ENCODE peak calls at places on chromosome 11, in six cellular contexts. X, S, O, R, N and P are unnamed samples.

GRCh38 chr11:26896716-26897115 is 97.2 kb upstream of the FIBIN start:
- DNase-seq in X (no peak), S (no peak), O (peak), R (no peak), N (no peak), P (no peak)

GRCh38 chr11:32888805-32889204 is 3.8 kb upstream of the QSER1 start:
- DNase-seq in X (peak), S (no peak), O (peak), R (no peak), N (no peak), P (no peak)

GRCh38 chr11:68440254-68440653 is 20.3 kb upstream of the PPP6R3 start:
- DNase-seq in X (no peak), S (no peak), O (no peak), R (no peak), N (no peak), P (no peak)

GRCh38 chr11:77517226-77517625 is 43.3 kb upstream of the PAK1 start:
- DNase-seq in X (no peak), S (no peak), O (peak), R (no peak), N (no peak), P (no peak)

GRCh38 chr11:73889019-73889418 is 12.2 kb downstream of the PAAF1 start:
- DNase-seq in X (peak), S (no peak), O (peak), R (no peak), N (no peak), P (no peak)

GRCh38 chr11:97703815-97704214 is 1314.0 kb downstream of the JRKL start:
- DNase-seq in X (no peak), S (no peak), O (no peak), R (no peak), N (no peak), P (no peak)

GRCh38 chr11:429931-430456 is 11.8 kb downstream of the ANO9 start:
- DNase-seq in X (no peak), S (peak), O (no peak), R (no peak), N (no peak), P (no peak)

GRCh38 chr11:75813622-75814039 is 1.4 kb upstream of the UVRAG start:
- DNase-seq in X (peak), S (no peak), O (peak), R (peak), N (no peak), P (no peak)

GRCh38 chr11:20047006-20047405 is 113.3 kb downstream of the DBX1 start:
- DNase-seq in X (no peak), S (no peak), O (no peak), R (no peak), N (no peak), P (no peak)

GRCh38 chr11:34274712-34275398 is 83.0 kb downstream of the ABTB2 start:
- DNase-seq in X (peak), S (peak), O (peak), R (no peak), N (no peak), P (peak)

GRCh38 chr11:32448232-32448631 is 12.9 kb upstream of the WT1 start:
- DNase-seq in X (no peak), S (no peak), O (no peak), R (peak), N (peak), P (no peak)

GRCh38 chr11:46306296-46306853 is 28.9 kb downstream of the CREB3L1 start:
- DNase-seq in X (peak), S (no peak), O (no peak), R (no peak), N (no peak), P (no peak)

GRCh38 chr11:88555829-88556202 is 218.3 kb upstream of the CTSC start:
- DNase-seq in X (peak), S (no peak), O (peak), R (no peak), N (no peak), P (no peak)

GRCh38 chr11:66334605-66335442 is 1.4 kb downstream of the RIN1 start:
- DNase-seq in X (no peak), S (peak), O (no peak), R (no peak), N (no peak), P (no peak)

GRCh38 chr11:81030186-81030585 is 1589.4 kb upstream of the TENM4 start:
- DNase-seq in X (no peak), S (no peak), O (no peak), R (no peak), N (no peak), P (no peak)

GRCh38 chr11:131064373-131064991 is 148.2 kb upstream of the SNX19 start:
- DNase-seq in X (peak), S (peak), O (peak), R (peak), N (peak), P (peak)

GRCh38 chr11:72331761-72332160 is 87.8 kb upstream of the PHOX2A start:
- DNase-seq in X (no peak), S (no peak), O (no peak), R (no peak), N (no peak), P (no peak)

GRCh38 chr11:2308713-2309112 is 6.9 kb downstream of the TSPAN32 start:
- DNase-seq in X (no peak), S (no peak), O (no peak), R (no peak), N (no peak), P (no peak)

GRCh38 chr11:85809191-85809590 is 1.8 kb downstream of the SYTL2 start:
- DNase-seq in X (no peak), S (no peak), O (no peak), R (no peak), N (no peak), P (no peak)

GRCh38 chr11:63918576-63919171 is 1.7 kb upstream of the RCOR2 start:
- DNase-seq in X (no peak), S (peak), O (no peak), R (no peak), N (peak), P (peak)

GRCh38 chr11:125410091-125410490 is 86.0 kb downstream of the FEZ1 start:
- DNase-seq in X (no peak), S (peak), O (no peak), R (no peak), N (peak), P (no peak)

GRCh38 chr11:9459573-9460321 is 1.1 kb upstream of the ZNF143 start:
- DNase-seq in X (peak), S (peak), O (peak), R (peak), N (no peak), P (peak)

GRCh38 chr11:126926376-126926791 is 74.2 kb downstream of the KIRREL3 start:
- DNase-seq in X (peak), S (no peak), O (peak), R (no peak), N (no peak), P (no peak)

GRCh38 chr11:105177658-105178057 is 38.1 kb upstream of the CARD18 start:
- DNase-seq in X (peak), S (no peak), O (peak), R (no peak), N (no peak), P (no peak)

GRCh38 chr11:90630176-90630575 is 407.3 kb upstream of the CHORDC1 start:
- DNase-seq in X (no peak), S (no peak), O (no peak), R (no peak), N (no peak), P (no peak)

GRCh38 chr11:69220581-69221051 is 64.9 kb downstream of the SMIM38 start:
- DNase-seq in X (no peak), S (no peak), O (peak), R (no peak), N (no peak), P (no peak)

GRCh38 chr11:29458252-29458651 is 558.6 kb downstream of the KCNA4 start:
- DNase-seq in X (no peak), S (no peak), O (no peak), R (no peak), N (no peak), P (no peak)

GRCh38 chr11:125351045-125351867 is 144.8 kb downstream of the FEZ1 start:
- DNase-seq in X (no peak), S (no peak), O (no peak), R (no peak), N (no peak), P (no peak)

GRCh38 chr11:128550967-128551522 is 36.3 kb downstream of the ETS1 start:
- DNase-seq in X (no peak), S (no peak), O (no peak), R (no peak), N (no peak), P (no peak)

GRCh38 chr11:128548655-128549255 is 38.6 kb downstream of the ETS1 start:
- DNase-seq in X (peak), S (peak), O (no peak), R (no peak), N (peak), P (peak)

GRCh38 chr11:128547946-128548654 is 39.3 kb downstream of the ETS1 start:
- DNase-seq in X (no peak), S (no peak), O (no peak), R (no peak), N (no peak), P (no peak)

GRCh38 chr11:128550261-128550821 is 37.0 kb downstream of the ETS1 start:
- DNase-seq in X (no peak), S (no peak), O (no peak), R (no peak), N (no peak), P (no peak)

DNA sequence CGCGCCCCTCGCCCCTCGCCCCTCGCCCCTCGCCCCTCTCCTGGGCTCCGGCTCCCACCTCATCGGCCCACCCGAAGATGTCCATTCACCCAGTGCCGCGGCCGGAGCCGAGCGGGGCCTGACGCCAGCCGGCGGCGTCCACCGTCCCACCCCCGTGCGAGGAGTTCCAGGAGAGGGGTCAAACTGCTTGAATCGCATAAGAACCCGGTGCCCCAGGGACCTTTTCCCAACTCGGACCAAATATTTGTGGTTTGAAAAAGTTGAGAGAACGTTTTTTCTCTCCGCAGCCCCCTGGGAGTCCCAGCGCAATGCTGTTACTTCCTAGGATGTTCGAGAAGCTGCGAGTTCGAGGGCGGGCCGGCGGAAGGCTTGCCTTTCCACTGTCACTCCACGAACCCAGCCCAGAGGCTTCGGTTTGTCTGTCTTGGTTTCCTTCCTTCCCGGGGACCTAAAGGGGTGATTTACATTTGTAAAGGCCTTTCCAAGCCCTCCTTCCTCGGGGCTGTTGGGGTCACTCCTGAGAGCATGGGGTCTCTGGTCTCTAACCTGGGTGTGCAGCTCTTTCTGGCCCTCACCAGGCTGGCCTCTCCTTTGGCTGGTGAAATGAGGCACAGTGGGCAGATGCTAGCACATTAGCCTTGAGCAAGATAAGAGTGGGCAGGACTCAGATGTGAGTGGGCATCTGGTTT is 38.0 kb downstream of the ETS1 start:
- DNase-seq in X (no peak), S (no peak), O (no peak), R (no peak), N (no peak), P (no peak)
- H3K9ac ChIP-seq in X (no peak), S (no peak), O (peak), R (no peak), N (no peak), P (peak)

GRCh38 chr11:35583126-35583525 is 35.1 kb upstream of the FJX1 start:
- DNase-seq in X (peak), S (no peak), O (peak), R (no peak), N (no peak), P (no peak)

GRCh38 chr11:35585411-35585810 is 32.8 kb upstream of the FJX1 start:
- DNase-seq in X (no peak), S (no peak), O (no peak), R (no peak), N (no peak), P (no peak)

GRCh38 chr11:35583843-35584242 is 34.4 kb upstream of the FJX1 start:
- DNase-seq in X (no peak), S (no peak), O (no peak), R (no peak), N (no peak), P (no peak)

GRCh38 chr11:35586216-35586615 is 32.0 kb upstream of the FJX1 start:
- DNase-seq in X (no peak), S (no peak), O (no peak), R (no peak), N (no peak), P (no peak)

DNA sequence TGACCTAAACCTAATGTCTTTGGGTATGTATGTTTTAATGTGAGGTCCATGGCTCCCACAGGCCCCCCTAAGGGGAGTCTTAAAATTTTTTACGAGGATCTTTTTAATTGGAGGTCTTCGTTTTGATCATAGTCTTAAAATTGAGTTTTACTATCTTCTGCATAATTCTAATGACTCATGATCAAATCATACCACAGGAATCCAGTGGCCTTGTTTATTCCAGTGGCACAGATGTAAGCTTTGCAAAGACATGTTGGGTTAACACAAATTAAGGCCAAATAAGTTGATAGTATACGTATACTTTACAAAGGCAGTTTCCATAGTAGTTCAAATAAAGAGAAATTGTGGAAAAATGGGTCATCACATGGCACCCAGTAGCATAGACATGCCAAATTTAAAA is 33.9 kb upstream of the FJX1 start:
- DNase-seq in X (peak), S (no peak), O (peak), R (no peak), N (no peak), P (no peak)
- H3K9ac ChIP-seq in X (no peak), S (no peak), O (no peak), R (no peak), N (no peak), P (no peak)

GRCh38 chr11:134231958-134232674 is 7.6 kb downstream of the VPS26B start:
- DNase-seq in X (no peak), S (peak), O (no peak), R (no peak), N (no peak), P (no peak)
- H3K9ac ChIP-seq in X (no peak), S (no peak), O (no peak), R (no peak), N (no peak), P (no peak)

GRCh38 chr11:94307101-94307791 is 2.9 kb downstream of the IZUMO1R start:
- DNase-seq in X (no peak), S (no peak), O (no peak), R (no peak), N (no peak), P (no peak)
- H3K9ac ChIP-seq in X (no peak), S (no peak), O (no peak), R (no peak), N (no peak), P (no peak)

GRCh38 chr11:108865411-108865810 is 200.5 kb downstream of the DDX10 start:
- DNase-seq in X (peak), S (no peak), O (peak), R (no peak), N (no peak), P (no peak)
- H3K9ac ChIP-seq in X (no peak), S (no peak), O (no peak), R (no peak), N (no peak), P (no peak)

GRCh38 chr11:12170984-12171383 is 60.6 kb downstream of the MICAL2 start:
- DNase-seq in X (peak), S (no peak), O (peak), R (no peak), N (no peak), P (no peak)

GRCh38 chr11:12170501-12170900 is 60.1 kb downstream of the MICAL2 start:
- DNase-seq in X (no peak), S (no peak), O (no peak), R (no peak), N (no peak), P (no peak)

GRCh38 chr11:12171921-12172320 is 61.5 kb downstream of the MICAL2 start:
- DNase-seq in X (no peak), S (no peak), O (no peak), R (no peak), N (no peak), P (no peak)

GRCh38 chr11:12168114-12168513 is 57.7 kb downstream of the MICAL2 start:
- DNase-seq in X (no peak), S (no peak), O (no peak), R (no peak), N (no peak), P (no peak)

GRCh38 chr11:12169822-12170221 is 59.4 kb downstream of the MICAL2 start:
- DNase-seq in X (no peak), S (no peak), O (no peak), R (no peak), N (no peak), P (no peak)
- H3K9ac ChIP-seq in X (no peak), S (peak), O (peak), R (no peak), N (no peak), P (no peak)